ENCODE peak calls at places on chromosome 7, in ten cellular contexts. H, D, F, X, K, J, O, U, Y and L are unnamed samples.

GRCh38 chr7:29189743-29190201 is 4.8 kb upstream of the CHN2 start:
- DNase-seq in K (peak), D (peak), X (peak), H (peak), Y (peak), J (peak), F (peak), U (peak), O (peak), L (peak)

GRCh38 chr7:24702674-24703235 is 54.5 kb downstream of the GSDME start:
- DNase-seq in D (no peak), U (peak), K (no peak), H (no peak), F (no peak), Y (no peak), X (no peak), J (no peak), O (no peak), L (no peak)

GRCh38 chr7:34838329-34838728 is 180.3 kb downstream of the NPSR1 start:
- DNase-seq in Y (no peak), F (peak), U (no peak), D (no peak), O (no peak), J (no peak), K (no peak), H (no peak), X (no peak), L (peak)

GRCh38 chr7:96016735-96017134 is 244.4 kb downstream of the DYNC1I1 start:
- DNase-seq in U (no peak), O (no peak), K (no peak), D (no peak), H (no peak), F (no peak), J (no peak), X (no peak), Y (no peak), L (no peak)

GRCh38 chr7:27186450-27187157 is 1.6 kb upstream of the HOXA11 start:
- DNase-seq in Y (no peak), K (no peak), D (no peak), O (no peak), H (no peak), F (no peak), J (no peak), X (no peak), U (no peak), L (no peak)

GRCh38 chr7:18583305-18583704 is 87.8 kb downstream of the HDAC9 start:
- DNase-seq in O (no peak), X (no peak), H (no peak), J (no peak), K (no peak), U (no peak), D (no peak), F (no peak), Y (no peak), L (peak)

GRCh38 chr7:140213684-140214074 is 36.9 kb upstream of the KDM7A start:
- DNase-seq in X (no peak), K (no peak), D (no peak), O (no peak), H (no peak), Y (no peak), F (no peak), U (no peak), J (no peak), L (no peak)

GRCh38 chr7:94179466-94179865 is 175.3 kb upstream of the BET1 start:
- DNase-seq in F (no peak), K (no peak), U (no peak), X (no peak), J (no peak), D (no peak), Y (no peak), H (no peak), O (no peak), L (no peak)

GRCh38 chr7:79282882-79283602 is 170.4 kb downstream of the MAGI2 start:
- DNase-seq in D (no peak), K (no peak), Y (no peak), X (no peak), O (no peak), J (no peak), U (no peak), F (no peak), H (no peak), L (no peak)

GRCh38 chr7:67729771-67730170 is 733.1 kb downstream of the TYW1 start:
- DNase-seq in X (no peak), F (no peak), H (no peak), O (no peak), U (no peak), D (no peak), Y (no peak), K (no peak), J (no peak), L (peak)

GRCh38 chr7:111051832-111052231 is 39.1 kb upstream of the LRRN3 start:
- DNase-seq in F (no peak), O (no peak), J (no peak), D (no peak), K (no peak), H (no peak), Y (no peak), X (no peak), U (peak), L (no peak)

GRCh38 chr7:28409716-28410627 is 2.3 kb upstream of the CREB5 start:
- DNase-seq in Y (no peak), K (no peak), H (no peak), O (no peak), X (no peak), D (peak), F (peak), J (no peak), U (peak), L (peak)

GRCh38 chr7:81210092-81211064 is 291.5 kb upstream of the SEMA3C start:
- DNase-seq in Y (no peak), F (no peak), O (no peak), J (no peak), U (no peak), K (no peak), H (no peak), D (no peak), X (no peak), L (no peak)

GRCh38 chr7:84102213-84102612 is 92.4 kb downstream of the SEMA3A start:
- DNase-seq in O (no peak), X (no peak), U (no peak), Y (no peak), F (no peak), H (no peak), D (no peak), J (no peak), K (no peak), L (no peak)

GRCh38 chr7:44394112-44394447 is 68.7 kb upstream of the CAMK2B start:
- DNase-seq in Y (no peak), F (no peak), O (no peak), H (no peak), D (no peak), X (no peak), U (no peak), J (no peak), K (no peak), L (no peak)

GRCh38 chr7:81004098-81004497 is 85.2 kb upstream of the SEMA3C start:
- DNase-seq in X (no peak), O (no peak), F (no peak), H (no peak), J (no peak), K (no peak), U (no peak), Y (no peak), D (no peak), L (peak)

GRCh38 chr7:140623995-140624902 is 16.4 kb downstream of the DENND2A start:
- DNase-seq in U (no peak), F (no peak), Y (no peak), X (no peak), J (no peak), K (no peak), D (no peak), H (no peak), O (no peak), L (peak)

GRCh38 chr7:47580811-47581331 is 1.0 kb downstream of the TNS3 start:
- DNase-seq in K (no peak), O (no peak), X (no peak), U (no peak), F (no peak), Y (no peak), H (no peak), J (no peak), D (no peak), L (peak)

GRCh38 chr7:84248267-84248666 is 53.7 kb upstream of the SEMA3A start:
- DNase-seq in D (no peak), O (no peak), U (no peak), H (no peak), J (no peak), X (no peak), K (no peak), F (peak), Y (no peak), L (no peak)

GRCh38 chr7:132255898-132256297 is 320.4 kb downstream of the PLXNA4 start:
- DNase-seq in U (no peak), O (no peak), K (no peak), J (no peak), Y (no peak), H (no peak), D (peak), F (peak), X (no peak), L (no peak)

GRCh38 chr7:100219271-100219737 is 445 bp upstream of the PVRIG start:
- DNase-seq in F (no peak), X (no peak), H (no peak), O (no peak), Y (no peak), K (no peak), D (no peak), J (no peak), U (no peak), L (no peak)

GRCh38 chr7:71237945-71238344 is 106.0 kb downstream of the GALNT17 start:
- DNase-seq in J (no peak), X (no peak), U (peak), D (no peak), K (no peak), H (peak), F (peak), Y (no peak), O (no peak), L (peak)

GRCh38 chr7:35446091-35446490 is 192.2 kb upstream of the TBX20 start:
- DNase-seq in D (no peak), Y (no peak), K (no peak), U (no peak), H (no peak), F (no peak), J (no peak), O (no peak), X (no peak), L (peak)

GRCh38 chr7:2024227-2024918 is 208.4 kb downstream of the MAD1L1 start:
- DNase-seq in F (peak), H (no peak), U (peak), O (no peak), J (no peak), K (no peak), X (no peak), Y (no peak), D (peak), L (peak)